ENCODE peak calls at places on chromosomes 13 and 19, in ten cellular contexts. J is breast epithelium, M is trophoblast cell, F is psoas muscle, W is upper lobe of right lung, I is tibial artery, H is RWPE2, X is NT2/D1, S is astrocyte, B is transverse colon. N is an unnamed sample. For H3K4me1 and H3K36me3, the result is how much of the 10 kb centered on the place peaks cover.

GRCh38 chr19:35723671-35724070 is 5.9 kb downstream of the KMT2B start:
- DNase-seq in J (no peak), M (no peak), F (no peak), W (no peak), I (no peak), H (no peak), X (no peak), S (no peak), B (no peak), N (no peak)

GRCh38 chr13:41976491-41976890 is 15.6 kb upstream of the VWA8 start:
- DNase-seq in J (no peak), M (no peak), F (no peak), W (no peak), I (no peak), H (no peak), X (no peak), S (no peak), B (no peak), N (no peak)

GRCh38 chr19:2624537-2625091 is 77.9 kb downstream of the GNG7 start:
- DNase-seq in J (peak), M (peak), F (peak), W (peak), I (no peak), H (no peak), X (peak), S (no peak), B (no peak), N (peak)

GRCh38 chr13:87736849-87737400 is 65.8 kb downstream of the SLITRK5 start:
- DNase-seq in J (no peak), M (no peak), F (no peak), W (no peak), I (no peak), H (no peak), X (no peak), S (no peak), B (no peak), N (no peak)

GRCh38 chr19:8988204-8988603 is 22.0 kb downstream of the MUC16 start:
- DNase-seq in J (no peak), M (peak), F (no peak), W (no peak), I (no peak), H (no peak), X (peak), S (no peak), B (no peak), N (no peak)

GRCh38 chr19:5615756-5616327 is 6.7 kb downstream of the SAFB2 start:
- DNase-seq in J (no peak), M (no peak), F (no peak), W (no peak), I (peak), H (no peak), X (no peak), S (peak), B (no peak), N (no peak)

GRCh38 chr19:51450730-51451307 is 7.4 kb downstream of the SIGLEC8 start:
- DNase-seq in J (no peak), M (no peak), F (no peak), W (no peak), I (no peak), H (no peak), X (no peak), S (no peak), B (no peak), N (no peak)

GRCh38 chr13:84651288-84651687 is 769.0 kb upstream of the SLITRK1 start:
- DNase-seq in J (no peak), M (no peak), F (no peak), W (no peak), I (no peak), H (peak), X (no peak), S (peak), B (no peak), N (no peak)

GRCh38 chr19:2302319-2303208 is 5.4 kb downstream of the LINGO3 start:
- DNase-seq in J (no peak), M (peak), F (peak), W (no peak), I (no peak), H (no peak), X (no peak), S (peak), B (peak), N (no peak)

GRCh38 chr19:39515551-39516191 is 732 bp downstream of the SELENOV start:
- DNase-seq in J (no peak), M (no peak), F (no peak), W (no peak), I (no peak), H (no peak), X (no peak), S (no peak), B (no peak), N (no peak)

GRCh38 chr13:79776538-79776937 is 295.6 kb downstream of the NDFIP2 start:
- DNase-seq in J (no peak), M (no peak), F (no peak), W (no peak), I (no peak), H (no peak), X (no peak), S (peak), B (peak), N (no peak)

GRCh38 chr13:46274094-46274698 is 62.5 kb downstream of the LRRC63 start:
- DNase-seq in J (no peak), M (no peak), F (no peak), W (no peak), I (no peak), H (no peak), X (no peak), S (no peak), B (no peak), N (no peak)

GRCh38 chr13:92602560-92602959 is 624.0 kb upstream of the GPC6 start:
- DNase-seq in J (no peak), M (no peak), F (no peak), W (no peak), I (no peak), H (no peak), X (no peak), S (peak), B (no peak), N (no peak)

GRCh38 chr19:18832331-18833140 is 777 bp downstream of the UPF1 start:
- DNase-seq in J (no peak), M (peak), F (no peak), W (no peak), I (no peak), H (no peak), X (no peak), S (no peak), B (peak), N (peak)

GRCh38 chr19:10270180-10270615 is 722 bp upstream of the ICAM1 start:
- DNase-seq in J (no peak), M (peak), F (peak), W (peak), I (peak), H (no peak), X (no peak), S (no peak), B (peak), N (peak)

GRCh38 chr19:35719402-35720162 is 1.8 kb downstream of the KMT2B start:
- DNase-seq in J (no peak), M (no peak), F (no peak), W (no peak), I (no peak), H (peak), X (no peak), S (no peak), B (no peak), N (no peak)

GRCh38 chr19:33905937-33906577 is 109.4 kb downstream of the KCTD15 start:
- DNase-seq in J (peak), M (peak), F (peak), W (peak), I (peak), H (no peak), X (no peak), S (no peak), B (peak), N (peak)

GRCh38 chr13:109271061-109271460 is 515.3 kb downstream of the IRS2 start:
- DNase-seq in J (no peak), M (no peak), F (no peak), W (no peak), I (no peak), H (no peak), X (no peak), S (no peak), B (no peak), N (no peak)

GRCh38 chr19:32324631-32325215 is 20.7 kb upstream of the ZNF507 start:
- DNase-seq in J (no peak), M (no peak), F (no peak), W (no peak), I (no peak), H (no peak), X (no peak), S (no peak), B (no peak), N (no peak)

GRCh38 chr13:114285166-114285808 is 3.9 kb downstream of the UPF3A start:
- DNase-seq in J (no peak), M (no peak), F (no peak), W (no peak), I (no peak), H (no peak), X (no peak), S (peak), B (no peak), N (no peak)

DNA sequence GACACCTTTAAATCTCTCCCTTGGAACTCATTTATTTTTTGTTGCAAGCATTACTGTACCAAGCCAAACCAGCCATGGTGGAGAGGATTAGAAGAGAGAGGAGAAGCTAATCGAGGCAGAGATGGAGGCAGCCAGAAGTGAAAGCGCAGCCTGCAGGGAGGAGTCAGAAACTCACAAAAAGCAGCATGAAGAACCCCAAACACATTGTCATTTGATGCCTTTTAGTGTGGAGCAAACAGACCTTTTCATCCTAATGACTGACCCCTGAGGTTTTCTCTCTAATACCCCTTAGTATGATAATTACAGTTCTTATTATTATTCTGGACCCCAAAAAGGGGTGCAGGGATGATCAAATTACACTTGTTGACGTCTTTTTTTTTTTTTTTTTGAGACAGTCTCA is 62.5 kb downstream of the TNFRSF19 start:
- DNase-seq in J (no peak), M (no peak), F (no peak), W (no peak), I (no peak), H (no peak), X (peak), S (no peak), B (no peak), N (no peak)
- H3K4me1 ChIP-seq in J (under half), M (under half), F (under half), W (under half), I (under half), H (under half), X (under half), S (under half), B (under half), N (under half)

DNA sequence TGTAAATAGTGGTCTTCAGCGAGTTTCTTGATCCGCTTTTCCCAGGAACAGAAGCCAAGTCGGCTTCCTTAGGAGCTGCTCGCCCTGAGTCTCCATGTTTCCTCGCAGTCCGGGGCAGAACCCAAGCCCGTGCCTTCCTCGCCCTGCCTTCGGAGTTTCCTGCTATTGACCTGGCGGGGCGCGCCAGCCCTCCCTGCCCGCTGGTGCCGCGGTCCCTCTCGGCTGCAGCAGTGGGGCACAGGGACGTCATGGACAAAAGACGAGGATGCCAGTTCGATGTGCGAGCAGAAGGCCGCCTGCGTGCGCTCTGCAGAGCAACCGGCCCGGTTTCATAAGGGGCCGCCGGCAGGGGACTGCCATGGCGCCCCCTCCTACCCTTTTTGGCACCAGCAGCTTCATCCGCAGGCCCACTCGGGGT is 156.6 kb downstream of the TM9SF2 start:
- DNase-seq in J (no peak), M (no peak), F (peak), W (peak), I (peak), H (no peak), X (peak), S (peak), B (no peak), N (peak)
- H3K4me3 ChIP-seq in J (peak), M (peak), F (peak), W (peak), I (peak), H (no peak), X (peak), S (peak), B (peak), N (peak)

DNA sequence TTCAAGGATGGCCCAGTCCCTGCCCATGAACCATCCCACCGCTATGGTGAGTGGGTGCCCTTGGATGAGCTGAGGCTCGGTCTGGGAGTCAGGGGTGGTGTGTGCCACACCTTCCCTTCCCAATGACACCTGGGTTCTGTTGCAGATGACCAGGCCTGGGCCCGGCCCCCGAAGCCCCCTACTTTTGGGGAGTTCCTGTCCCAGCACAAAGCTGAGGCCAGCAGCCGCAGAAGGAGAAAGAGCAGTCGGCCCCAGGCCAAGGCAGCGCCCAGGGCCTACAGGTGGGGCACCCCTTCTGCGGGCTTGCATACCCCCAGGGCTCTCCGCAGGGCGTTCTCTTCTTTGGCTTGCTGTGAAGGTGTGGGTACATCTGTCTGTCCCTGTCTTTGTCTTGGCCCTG is 4.3 kb upstream of the INAFM1 start:
- DNase-seq in J (no peak), M (no peak), F (no peak), W (peak), I (no peak), H (no peak), X (no peak), S (no peak), B (no peak), N (peak)
- H3K36me3 ChIP-seq in J (under half), M (under half), F (under half), W (half or more), I (half or more), H (under half), X (under half), S (under half), B (under half), N (under half)

DNA sequence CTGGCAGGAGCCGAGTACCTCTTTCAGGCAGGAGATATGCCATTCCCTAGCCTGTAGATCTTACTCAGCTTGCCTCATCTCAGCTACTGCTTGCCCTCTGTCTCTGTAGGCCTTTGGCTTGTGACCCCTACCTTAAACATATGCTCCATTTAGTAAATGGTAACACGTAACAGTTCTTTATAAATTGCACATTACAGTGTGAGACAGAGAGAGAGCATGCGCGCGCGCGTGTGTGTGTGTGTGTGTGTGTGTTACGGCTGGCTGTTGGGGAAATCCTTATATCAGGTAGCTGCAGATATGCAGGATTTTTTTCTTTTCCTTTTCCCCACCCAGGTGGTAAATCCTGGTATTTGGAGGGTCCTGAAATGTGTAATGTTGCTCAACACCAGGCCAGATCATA is 4.2 kb downstream of the SPINT2 start:
- DNase-seq in J (no peak), M (no peak), F (no peak), W (no peak), I (no peak), H (no peak), X (no peak), S (no peak), B (no peak), N (no peak)
- H3K4me1 ChIP-seq in J (under half), M (half or more), F (under half), W (under half), I (under half), H (under half), X (under half), S (under half), B (half or more), N (half or more)

DNA sequence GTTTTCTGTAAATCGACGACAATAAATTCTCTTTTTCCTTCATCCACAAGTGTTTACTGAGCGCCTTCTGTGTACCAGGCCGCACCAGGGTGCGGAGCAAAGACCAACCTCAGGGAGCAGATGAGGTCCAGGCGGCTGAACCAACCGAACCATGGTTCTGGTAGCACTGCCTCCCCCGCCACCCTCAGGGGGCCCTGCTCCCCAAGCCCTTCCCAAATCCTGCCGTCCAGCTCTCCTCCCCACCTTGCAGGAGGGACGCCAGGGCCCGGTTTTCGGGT is 5.1 kb downstream of the RNF225 start:
- DNase-seq in J (no peak), M (no peak), F (no peak), W (peak), I (no peak), H (no peak), X (no peak), S (no peak), B (no peak), N (no peak)
- H3K4me3 ChIP-seq in J (peak), M (peak), F (peak), W (peak), I (peak), H (peak), X (peak), S (peak), B (peak), N (no peak)

DNA sequence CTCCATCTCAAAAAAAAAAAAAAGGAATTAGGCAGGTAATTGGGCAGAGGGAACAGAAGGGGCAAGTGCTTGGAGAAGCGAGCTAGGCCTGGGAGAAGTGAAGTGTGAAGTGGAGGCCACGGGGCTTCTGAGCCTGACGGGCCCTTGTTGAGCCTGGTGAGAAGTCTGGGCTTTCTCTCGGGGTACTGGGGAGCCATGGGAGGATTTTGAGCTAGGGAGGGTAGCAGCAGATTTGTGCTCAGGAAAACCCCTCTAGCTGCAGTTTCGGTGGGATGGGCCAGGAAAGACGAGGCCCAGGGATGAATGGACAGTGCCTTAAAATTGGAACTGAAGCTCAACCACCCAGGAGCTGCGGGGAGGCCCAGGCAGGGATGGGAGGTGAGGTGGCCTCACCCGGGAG is 8.0 kb downstream of the POLR1G start:
- DNase-seq in J (no peak), M (no peak), F (no peak), W (no peak), I (no peak), H (no peak), X (no peak), S (no peak), B (no peak), N (no peak)
- H3K36me3 ChIP-seq in J (under half), M (under half), F (under half), W (half or more), I (half or more), H (half or more), X (half or more), S (under half), B (under half), N (under half)

DNA sequence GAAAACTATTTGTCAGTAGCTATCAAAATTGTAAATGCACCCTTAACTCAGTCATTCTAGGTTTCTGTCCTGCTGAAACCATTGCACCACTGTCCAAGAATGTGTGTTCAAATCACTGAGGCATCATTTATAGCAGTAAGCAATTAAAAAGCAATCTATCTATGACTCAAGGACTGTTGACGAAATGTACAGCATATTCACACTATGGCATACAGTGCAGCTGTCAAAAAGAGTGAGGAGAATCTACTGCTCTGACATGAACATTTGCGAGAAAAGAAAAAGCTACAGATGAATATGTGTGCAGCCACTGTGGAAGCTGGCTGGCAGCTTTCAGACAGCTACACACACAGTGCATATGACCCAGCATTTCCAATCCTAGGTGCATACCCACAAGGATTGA is 71.2 kb downstream of the ING1 start:
- DNase-seq in J (no peak), M (no peak), F (no peak), W (no peak), I (no peak), H (no peak), X (no peak), S (no peak), B (no peak), N (no peak)
- H3K4me1 ChIP-seq in J (under half), M (under half), F (under half), W (under half), I (under half), H (under half), X (under half), S (under half), B (under half), N (under half)

DNA sequence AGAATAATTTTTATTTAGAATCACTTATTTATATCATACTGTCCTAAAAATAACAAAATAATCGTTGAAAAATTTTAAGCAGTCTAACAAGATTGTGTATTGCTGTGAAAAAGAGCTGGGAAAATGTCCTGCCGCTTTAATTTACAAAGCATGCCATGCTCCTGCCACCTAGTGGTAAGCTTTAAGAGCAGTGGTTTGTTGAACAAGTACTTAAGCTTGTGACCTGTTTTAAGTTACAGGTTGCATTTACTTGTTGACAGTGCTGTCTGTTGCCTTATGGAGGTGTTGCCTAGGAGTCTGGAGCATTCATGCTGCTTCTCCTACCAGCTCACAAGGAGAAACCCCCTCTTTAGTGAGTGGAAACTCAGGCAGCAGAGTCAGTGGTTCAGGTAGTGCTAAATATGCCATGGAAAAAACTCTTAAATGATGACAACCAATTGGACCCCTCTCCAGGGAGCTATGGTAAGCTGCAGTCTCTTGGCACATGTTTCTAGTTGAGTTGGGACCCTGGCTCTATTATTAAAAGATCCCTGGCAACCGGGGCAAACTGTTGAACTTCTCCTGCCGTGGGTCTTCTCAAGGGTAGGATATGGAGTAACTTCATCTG is 68.4 kb downstream of the SPATA13 start:
- DNase-seq in J (no peak), M (peak), F (no peak), W (no peak), I (no peak), H (no peak), X (peak), S (peak), B (no peak), N (peak)
- H3K4me3 ChIP-seq in J (no peak), M (no peak), F (no peak), W (no peak), I (no peak), H (no peak), X (no peak), S (no peak), B (no peak), N (no peak)

DNA sequence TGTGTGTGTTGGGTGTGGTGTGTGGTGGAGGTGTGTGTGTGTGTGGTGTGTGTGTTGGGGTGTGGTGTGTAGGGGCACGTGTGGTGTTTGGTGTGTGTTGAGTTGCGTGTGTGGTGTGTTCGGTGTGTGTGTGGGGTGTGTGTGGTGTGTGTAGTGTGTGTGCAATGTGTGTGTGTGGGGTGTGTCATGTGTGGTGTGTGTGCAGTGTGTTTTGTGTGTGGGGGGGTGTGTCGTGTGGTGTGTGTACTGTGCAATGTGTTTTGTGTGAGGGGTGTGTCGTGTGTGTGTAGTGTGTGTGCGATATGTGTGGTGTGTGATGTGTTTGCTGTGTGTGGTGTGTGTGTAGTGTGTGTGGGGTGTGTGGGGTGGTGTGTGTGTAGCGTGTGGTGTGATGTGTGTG is 6.0 kb upstream of the KPTN start:
- DNase-seq in J (no peak), M (no peak), F (peak), W (no peak), I (no peak), H (no peak), X (no peak), S (no peak), B (no peak), N (peak)
- H3K36me3 ChIP-seq in J (under half), M (half or more), F (under half), W (half or more), I (half or more), H (under half), X (half or more), S (under half), B (under half), N (under half)

N was measured in mucosa of descending colon.